ENCODE peak calls at places on chromosome 17, in six cellular contexts. B, L, M, K, A and U are unnamed samples.

GRCh38 chr17:42361781-42362186 is 26.5 kb downstream of the STAT3 start:
- DNase-seq in K (no peak), L (peak), B (no peak), M (no peak), A (no peak), U (no peak)

GRCh38 chr17:1562178-1562643 is 381 bp downstream of the PITPNA start:
- DNase-seq in L (no peak), M (no peak), B (peak), A (no peak), K (peak), U (no peak)

GRCh38 chr17:81365601-81366585 is 29.4 kb upstream of the BAHCC1 start:
- DNase-seq in M (no peak), A (no peak), K (no peak), L (no peak), B (peak), U (no peak)

GRCh38 chr17:1545618-1546017 is 17.0 kb downstream of the PITPNA start:
- DNase-seq in L (no peak), A (no peak), K (no peak), M (no peak), B (no peak), U (no peak)

GRCh38 chr17:73595068-73595865 is 49.0 kb downstream of the SDK2 start:
- DNase-seq in A (no peak), B (peak), K (peak), L (no peak), M (peak), U (no peak)

GRCh38 chr17:4635823-4636375 is 5.6 kb downstream of the ALOX15 start:
- DNase-seq in K (no peak), M (peak), B (no peak), A (no peak), L (no peak), U (peak)

GRCh38 chr17:44804301-44805061 is 25.6 kb downstream of the GJC1 start:
- DNase-seq in L (peak), M (no peak), B (no peak), K (no peak), A (peak), U (no peak)

GRCh38 chr17:42653179-42654124 is 5.6 kb upstream of the TUBG2 start:
- DNase-seq in M (peak), A (no peak), L (peak), B (no peak), K (peak), U (no peak)

GRCh38 chr17:38868095-38868967 is 1.5 kb upstream of the LASP1 start:
- DNase-seq in L (peak), M (no peak), K (no peak), B (peak), A (no peak), U (peak)

GRCh38 chr17:48123111-48123510 is 15.5 kb downstream of the SNX11 start:
- DNase-seq in B (no peak), M (no peak), L (no peak), K (no peak), A (no peak), U (no peak)

GRCh38 chr17:58281511-58282011 is 826 bp upstream of the MPO start:
- DNase-seq in A (no peak), B (no peak), K (peak), L (no peak), M (peak), U (no peak)

GRCh38 chr17:58330997-58331814 is 2.6 kb upstream of the TSPOAP1 start:
- DNase-seq in K (no peak), A (no peak), L (no peak), M (no peak), B (no peak), U (peak)